ENCODE peak calls at places on chromosome 12, in five cellular contexts. One of them, this sample, is unnamed.

GRCh38 chr12:6921539-6921938 is 6.2 kb upstream of the ATN1 start:
- DNase-seq in NB4: no peak
- DNase-seq in A549: no peak
- DNase-seq in K562: no peak
- DNase-seq in endothelial cell of umbilical vein: no peak
- DNase-seq in this sample: no peak

GRCh38 chr12:108175310-108175709 is 46.2 kb downstream of the WSCD2 start:
- DNase-seq in NB4: peak
- DNase-seq in A549: no peak
- DNase-seq in K562: no peak
- DNase-seq in endothelial cell of umbilical vein: no peak
- DNase-seq in this sample: peak

GRCh38 chr12:60421741-60422140 is 825.9 kb downstream of the SLC16A7 start:
- DNase-seq in NB4: no peak
- DNase-seq in A549: peak
- DNase-seq in K562: no peak
- DNase-seq in endothelial cell of umbilical vein: no peak
- DNase-seq in this sample: no peak

GRCh38 chr12:74602881-74603523 is 65.4 kb downstream of the ATXN7L3B start:
- DNase-seq in NB4: no peak
- DNase-seq in A549: no peak
- DNase-seq in K562: no peak
- DNase-seq in endothelial cell of umbilical vein: no peak
- DNase-seq in this sample: no peak

GRCh38 chr12:117885211-117885610 is 83.6 kb downstream of the KSR2 start:
- DNase-seq in NB4: no peak
- DNase-seq in A549: no peak
- DNase-seq in K562: no peak
- DNase-seq in endothelial cell of umbilical vein: no peak
- DNase-seq in this sample: no peak

GRCh38 chr12:91140660-91141045 is 29.4 kb upstream of the LUM start:
- DNase-seq in NB4: no peak
- DNase-seq in A549: no peak
- DNase-seq in K562: no peak
- DNase-seq in endothelial cell of umbilical vein: no peak
- DNase-seq in this sample: no peak

GRCh38 chr12:62724285-62724684 is 210.7 kb downstream of the PPM1H start:
- DNase-seq in NB4: no peak
- DNase-seq in A549: no peak
- DNase-seq in K562: no peak
- DNase-seq in endothelial cell of umbilical vein: no peak
- DNase-seq in this sample: no peak

GRCh38 chr12:117189725-117190209 is 503 bp downstream of the FBXO21 start:
- DNase-seq in NB4: peak
- DNase-seq in A549: peak
- DNase-seq in K562: no peak
- DNase-seq in endothelial cell of umbilical vein: peak
- DNase-seq in this sample: peak

GRCh38 chr12:57260366-57260765 is 9.4 kb upstream of the STAC3 start:
- DNase-seq in NB4: no peak
- DNase-seq in A549: no peak
- DNase-seq in K562: no peak
- DNase-seq in endothelial cell of umbilical vein: no peak
- DNase-seq in this sample: no peak

GRCh38 chr12:66118240-66118891 is 12.2 kb downstream of the LLPH start:
- DNase-seq in NB4: no peak
- DNase-seq in A549: no peak
- DNase-seq in K562: no peak
- DNase-seq in endothelial cell of umbilical vein: no peak
- DNase-seq in this sample: no peak

GRCh38 chr12:3132636-3133409 is 55.6 kb downstream of the TSPAN9 start:
- DNase-seq in NB4: no peak
- DNase-seq in A549: no peak
- DNase-seq in K562: no peak
- DNase-seq in endothelial cell of umbilical vein: peak
- DNase-seq in this sample: peak

GRCh38 chr12:5615760-5616159 is 183.9 kb downstream of the NTF3 start:
- DNase-seq in NB4: no peak
- DNase-seq in A549: no peak
- DNase-seq in K562: no peak
- DNase-seq in endothelial cell of umbilical vein: no peak
- DNase-seq in this sample: no peak

GRCh38 chr12:69000540-69001243 is 67.7 kb upstream of the CPM start:
- DNase-seq in NB4: no peak
- DNase-seq in A549: no peak
- DNase-seq in K562: no peak
- DNase-seq in endothelial cell of umbilical vein: no peak
- DNase-seq in this sample: no peak

GRCh38 chr12:7984900-7985299 is 47.6 kb upstream of the FOXJ2 start:
- DNase-seq in NB4: no peak
- DNase-seq in A549: no peak
- DNase-seq in K562: no peak
- DNase-seq in endothelial cell of umbilical vein: no peak
- DNase-seq in this sample: no peak

GRCh38 chr12:6784292-6784691 is 5.0 kb upstream of the CD4 start:
- DNase-seq in NB4: no peak
- DNase-seq in A549: no peak
- DNase-seq in K562: no peak
- DNase-seq in endothelial cell of umbilical vein: no peak
- DNase-seq in this sample: no peak

GRCh38 chr12:57005980-57006808 is at the start of gene ZBTB39:
- DNase-seq in NB4: peak
- DNase-seq in A549: peak
- DNase-seq in K562: peak
- DNase-seq in endothelial cell of umbilical vein: peak
- DNase-seq in this sample: peak

GRCh38 chr12:107091989-107092641 is 1.2 kb downstream of the CRY1 start:
- DNase-seq in NB4: peak
- DNase-seq in A549: peak
- DNase-seq in K562: peak
- DNase-seq in endothelial cell of umbilical vein: peak
- DNase-seq in this sample: no peak

GRCh38 chr12:42426733-42427132 is 100.8 kb downstream of the PPHLN1 start:
- DNase-seq in NB4: peak
- DNase-seq in A549: peak
- DNase-seq in K562: peak
- DNase-seq in endothelial cell of umbilical vein: peak
- DNase-seq in this sample: no peak

GRCh38 chr12:67649165-67650126 is 901 bp downstream of the DYRK2 start:
- DNase-seq in NB4: peak
- DNase-seq in A549: no peak
- DNase-seq in K562: peak
- DNase-seq in endothelial cell of umbilical vein: peak
- DNase-seq in this sample: peak

GRCh38 chr12:85190728-85191127 is 89.3 kb upstream of the ALX1 start:
- DNase-seq in NB4: no peak
- DNase-seq in A549: no peak
- DNase-seq in K562: no peak
- DNase-seq in endothelial cell of umbilical vein: no peak
- DNase-seq in this sample: no peak

GRCh38 chr12:49562233-49562632 is 5.7 kb downstream of the MCRS1 start:
- DNase-seq in NB4: peak
- DNase-seq in A549: no peak
- DNase-seq in K562: no peak
- DNase-seq in endothelial cell of umbilical vein: no peak
- DNase-seq in this sample: no peak

GRCh38 chr12:106633451-106633823 is 50.6 kb downstream of the RFX4 start:
- DNase-seq in NB4: no peak
- DNase-seq in A549: peak
- DNase-seq in K562: no peak
- DNase-seq in endothelial cell of umbilical vein: no peak
- DNase-seq in this sample: no peak

GRCh38 chr12:5301539-5301938 is 130.4 kb upstream of the NTF3 start:
- DNase-seq in NB4: no peak
- DNase-seq in A549: no peak
- DNase-seq in K562: no peak
- DNase-seq in endothelial cell of umbilical vein: no peak
- DNase-seq in this sample: no peak

GRCh38 chr12:6608592-6609311 is 1.6 kb upstream of the CHD4 start:
- DNase-seq in NB4: peak
- DNase-seq in A549: peak
- DNase-seq in K562: no peak
- DNase-seq in endothelial cell of umbilical vein: no peak
- DNase-seq in this sample: no peak

GRCh38 chr12:55073043-55074022 is 52.9 kb upstream of the OR9K2 start:
- DNase-seq in NB4: peak
- DNase-seq in A549: peak
- DNase-seq in K562: peak
- DNase-seq in endothelial cell of umbilical vein: peak
- DNase-seq in this sample: peak

GRCh38 chr12:26114720-26115406 is 10.0 kb downstream of the BHLHE41 start:
- DNase-seq in NB4: no peak
- DNase-seq in A549: no peak
- DNase-seq in K562: no peak
- DNase-seq in endothelial cell of umbilical vein: no peak
- DNase-seq in this sample: no peak

GRCh38 chr12:104485651-104486341 is 29.0 kb downstream of the CHST11 start:
- DNase-seq in NB4: peak
- DNase-seq in A549: no peak
- DNase-seq in K562: peak
- DNase-seq in endothelial cell of umbilical vein: no peak
- DNase-seq in this sample: no peak

GRCh38 chr12:25194722-25195055 is 271 bp downstream of the DNAI7 start:
- DNase-seq in NB4: no peak
- DNase-seq in A549: no peak
- DNase-seq in K562: no peak
- DNase-seq in endothelial cell of umbilical vein: no peak
- DNase-seq in this sample: no peak

GRCh38 chr12:28424965-28425364 is 234.7 kb downstream of the CCDC91 start:
- DNase-seq in NB4: no peak
- DNase-seq in A549: no peak
- DNase-seq in K562: no peak
- DNase-seq in endothelial cell of umbilical vein: peak
- DNase-seq in this sample: no peak

GRCh38 chr12:84856156-84856900 is 56.3 kb downstream of the SLC6A15 start:
- DNase-seq in NB4: no peak
- DNase-seq in A549: no peak
- DNase-seq in K562: no peak
- DNase-seq in endothelial cell of umbilical vein: no peak
- DNase-seq in this sample: no peak

DNA sequence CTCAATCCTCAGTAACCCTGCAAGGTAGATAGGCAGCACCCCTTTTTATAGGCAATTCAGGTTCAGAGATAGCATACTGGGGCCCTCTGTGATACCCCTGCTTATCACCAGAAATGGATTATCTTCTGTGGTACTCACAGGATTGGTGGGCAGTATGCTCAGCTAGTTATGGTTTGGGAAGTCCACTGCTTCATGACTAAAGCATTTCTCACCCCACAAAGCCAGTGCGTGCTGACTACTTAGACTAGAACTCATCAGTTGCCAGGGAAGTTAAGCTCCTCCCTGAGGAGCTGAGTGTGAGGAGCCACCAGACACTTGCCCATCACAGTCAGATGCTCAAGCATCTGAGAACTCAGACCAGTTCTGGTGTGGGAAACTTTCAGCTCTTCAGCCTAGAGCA is 76.3 kb downstream of the SCAF11 start:
- DNase-seq in NB4: peak
- DNase-seq in A549: peak
- DNase-seq in K562: no peak
- DNase-seq in endothelial cell of umbilical vein: no peak
- DNase-seq in this sample: no peak
- TF ChIP-seq MAX in NB4: no peak
- TF ChIP-seq MAX in A549: no peak
- TF ChIP-seq MAX in K562: no peak
- TF ChIP-seq MAX in endothelial cell of umbilical vein: no peak
- TF ChIP-seq MAX in this sample: no peak

GRCh38 chr12:53170245-53170644 is 10.3 kb upstream of the ZNF740 start:
- DNase-seq in NB4: no peak
- DNase-seq in A549: no peak
- DNase-seq in K562: no peak
- DNase-seq in endothelial cell of umbilical vein: no peak
- DNase-seq in this sample: no peak

GRCh38 chr12:53172352-53172751 is 8.2 kb upstream of the ZNF740 start:
- DNase-seq in NB4: no peak
- DNase-seq in A549: no peak
- DNase-seq in K562: no peak
- DNase-seq in endothelial cell of umbilical vein: no peak
- DNase-seq in this sample: no peak

GRCh38 chr12:53169644-53170043 is 10.9 kb upstream of the ZNF740 start:
- DNase-seq in NB4: no peak
- DNase-seq in A549: no peak
- DNase-seq in K562: no peak
- DNase-seq in endothelial cell of umbilical vein: no peak
- DNase-seq in this sample: no peak

GRCh38 chr12:53171725-53172329 is 8.7 kb upstream of the ZNF740 start:
- DNase-seq in NB4: no peak
- DNase-seq in A549: peak
- DNase-seq in K562: no peak
- DNase-seq in endothelial cell of umbilical vein: no peak
- DNase-seq in this sample: no peak

GRCh38 chr12:53170876-53171724 is 9.4 kb upstream of the ZNF740 start:
- DNase-seq in NB4: no peak
- DNase-seq in A549: no peak
- DNase-seq in K562: no peak
- DNase-seq in endothelial cell of umbilical vein: no peak
- DNase-seq in this sample: no peak
- TF ChIP-seq MAX in NB4: no peak
- TF ChIP-seq MAX in A549: no peak
- TF ChIP-seq MAX in K562: no peak
- TF ChIP-seq MAX in endothelial cell of umbilical vein: no peak
- TF ChIP-seq MAX in this sample: no peak

GRCh38 chr12:78764913-78765312 is 99.7 kb upstream of the SYT1 start:
- DNase-seq in NB4: no peak
- DNase-seq in A549: no peak
- DNase-seq in K562: no peak
- DNase-seq in endothelial cell of umbilical vein: no peak
- DNase-seq in this sample: no peak

DNA sequence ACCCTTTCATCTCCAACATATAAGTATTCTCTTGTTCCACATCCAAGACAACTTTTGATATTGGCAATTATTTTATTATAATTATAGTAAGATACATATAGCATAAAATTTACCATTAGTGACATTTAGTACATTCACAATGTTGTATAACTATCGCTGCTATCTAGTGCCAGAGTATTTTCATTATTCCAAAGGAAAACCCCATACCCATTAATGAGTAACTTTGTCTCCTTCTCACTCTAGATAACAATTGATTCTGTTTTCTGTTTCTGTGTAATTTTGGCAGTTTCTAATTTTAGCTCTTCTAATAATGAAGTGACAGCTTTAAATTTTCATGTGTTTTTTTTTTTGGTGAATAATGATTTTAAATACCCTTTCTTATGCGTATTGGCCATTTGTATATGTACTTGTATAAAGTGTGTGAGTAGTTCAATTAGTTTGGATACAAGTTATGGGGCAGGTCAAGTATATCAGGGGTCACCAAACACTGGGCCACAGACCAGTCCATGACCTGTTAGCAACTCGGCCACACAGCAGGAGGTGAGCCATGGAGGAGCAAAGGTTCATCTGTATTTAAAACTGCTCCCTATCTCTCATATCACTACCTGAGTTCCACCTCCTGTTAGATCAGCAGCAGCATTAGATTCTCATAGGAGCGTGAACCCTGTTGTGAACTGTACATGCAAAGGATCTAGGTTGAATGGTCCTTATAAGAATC is 97.2 kb upstream of the SYT1 start:
- DNase-seq in NB4: no peak
- DNase-seq in A549: no peak
- DNase-seq in K562: no peak
- DNase-seq in endothelial cell of umbilical vein: no peak
- DNase-seq in this sample: no peak
- TF ChIP-seq MAX in NB4: no peak
- TF ChIP-seq MAX in A549: no peak
- TF ChIP-seq MAX in K562: no peak
- TF ChIP-seq MAX in endothelial cell of umbilical vein: no peak
- TF ChIP-seq MAX in this sample: no peak

GRCh38 chr12:9027156-9027555 is 37.8 kb downstream of the KLRG1 start:
- DNase-seq in NB4: no peak
- DNase-seq in A549: no peak
- DNase-seq in K562: no peak
- DNase-seq in endothelial cell of umbilical vein: no peak
- DNase-seq in this sample: no peak
- TF ChIP-seq MAX in NB4: no peak
- TF ChIP-seq MAX in A549: no peak
- TF ChIP-seq MAX in K562: no peak
- TF ChIP-seq MAX in endothelial cell of umbilical vein: no peak
- TF ChIP-seq MAX in this sample: no peak